ENCODE peak calls at places on chromosomes 13 and 19, in ten cellular contexts. K is progenitor cell of endocrine pancreas; V is stimulated activated CD4-positive, alpha-beta T cell treated with anti-CD3 and anti-CD28 coated beads, Interleukin-1b, Interleukin-23, amount 100 ng/mL, for 24 hours; N is iris pigment epithelial cell; U is iPS-NIHi11; B is NCI-H2171 treated with DMSO at 0.1 percent for 48 hours; A is H54; F is RWPE1; P is C1 segment of cervical spinal cord; E is activated CD4-positive, alpha-beta T cell treated with anti-CD3 and anti-CD28 coated beads for 24 hours. W is an unnamed sample.

GRCh38 chr13:36758345-36758744 is 60.7 kb upstream of the RFXAP start:
- DNase-seq in A (no peak), P (no peak), E (no peak), B (peak), F (no peak), V (no peak), U (no peak), K (no peak), N (no peak), W (no peak)

GRCh38 chr19:19061491-19061890 is 2.3 kb upstream of the SLC25A42 start:
- DNase-seq in K (no peak), E (no peak), N (no peak), V (no peak), F (no peak), B (no peak), P (peak), A (no peak), U (no peak), W (no peak)

GRCh38 chr19:55526216-55527196 is 10.4 kb downstream of the SBK2 start:
- DNase-seq in V (no peak), E (no peak), U (peak), F (no peak), K (no peak), B (peak), P (no peak), A (peak), N (peak), W (no peak)

GRCh38 chr13:112343591-112343990 is 32.6 kb upstream of the SPACA7 start:
- DNase-seq in B (no peak), F (no peak), V (no peak), N (no peak), A (no peak), K (no peak), P (no peak), U (no peak), E (no peak), W (no peak)

GRCh38 chr19:17473041-17473440 is 2.7 kb downstream of the SLC27A1 start:
- DNase-seq in U (no peak), B (peak), V (no peak), F (no peak), E (no peak), A (no peak), P (no peak), K (no peak), N (peak), W (peak)

GRCh38 chr13:44703371-44703770 is 127.2 kb upstream of the TSC22D1 start:
- DNase-seq in V (no peak), B (no peak), F (no peak), A (no peak), P (no peak), K (no peak), E (no peak), U (no peak), N (peak), W (peak)

GRCh38 chr19:48635263-48635965 is 1.8 kb downstream of the DBP start:
- DNase-seq in P (peak), E (peak), F (peak), K (no peak), N (no peak), V (peak), A (no peak), U (peak), B (peak), W (peak)

GRCh38 chr19:3178377-3178972 is at the start of gene S1PR4:
- DNase-seq in V (no peak), A (no peak), K (no peak), B (no peak), F (no peak), N (no peak), P (no peak), U (no peak), E (peak), W (no peak)

GRCh38 chr19:13143135-13143534 is 7.0 kb downstream of the STX10 start:
- DNase-seq in K (no peak), E (no peak), F (no peak), P (no peak), A (no peak), U (no peak), B (no peak), V (no peak), N (peak), W (no peak)

GRCh38 chr13:25988655-25989054 is 63.2 kb downstream of the SHISA2 start:
- DNase-seq in E (no peak), V (no peak), F (no peak), B (no peak), A (no peak), K (no peak), P (no peak), N (peak), U (no peak), W (no peak)

GRCh38 chr13:48151766-48152165 is 56.9 kb upstream of the MED4 start:
- DNase-seq in B (no peak), F (no peak), N (no peak), P (no peak), V (no peak), U (no peak), K (no peak), E (no peak), A (no peak), W (no peak)

GRCh38 chr19:39923862-39924261 is 10.6 kb downstream of the FCGBP start:
- DNase-seq in V (no peak), N (no peak), E (no peak), F (no peak), P (no peak), B (no peak), A (no peak), K (no peak), U (no peak), W (no peak)

GRCh38 chr19:29680447-29680846 is 15.2 kb downstream of the PLEKHF1 start:
- DNase-seq in E (peak), A (no peak), K (no peak), U (no peak), V (peak), N (no peak), P (peak), F (no peak), B (no peak), W (no peak)

GRCh38 chr13:110497003-110497402 is 64.5 kb downstream of the RAB20 start:
- DNase-seq in B (no peak), V (no peak), E (no peak), K (no peak), A (no peak), F (no peak), P (no peak), N (no peak), U (no peak), W (no peak)

W was measured in HTR-8/SVneo.